ENCODE peak calls at places on chromosomes 12 and 14, in five cellular contexts. One of them, this sample, is unnamed.

GRCh38 chr14:105925615-105926414 is 399.4 kb downstream of the TMEM121 start:
- DNase-seq in H9: no peak
- DNase-seq in H1: no peak
- DNase-seq in neuronal stem cell: no peak
- DNase-seq in trophoblast cell: no peak
- DNase-seq in this sample: no peak

GRCh38 chr14:33711761-33712160 is 239.1 kb downstream of the EGLN3 start:
- DNase-seq in H9: no peak
- DNase-seq in H1: no peak
- DNase-seq in neuronal stem cell: no peak
- DNase-seq in trophoblast cell: no peak
- DNase-seq in this sample: no peak

GRCh38 chr12:131052063-131052781 is 98.5 kb downstream of the ADGRD1 start:
- DNase-seq in H9: no peak
- DNase-seq in H1: no peak
- DNase-seq in neuronal stem cell: no peak
- DNase-seq in trophoblast cell: no peak
- DNase-seq in this sample: no peak

GRCh38 chr12:118850244-118850825 is 131.0 kb upstream of the SRRM4 start:
- DNase-seq in H9: peak
- DNase-seq in H1: peak
- DNase-seq in neuronal stem cell: peak
- DNase-seq in trophoblast cell: no peak
- DNase-seq in this sample: no peak

GRCh38 chr14:103194256-103195045 is 71.2 kb downstream of the TNFAIP2 start:
- DNase-seq in H9: no peak
- DNase-seq in H1: no peak
- DNase-seq in neuronal stem cell: no peak
- DNase-seq in trophoblast cell: no peak
- DNase-seq in this sample: peak

GRCh38 chr14:36271939-36272907 is 48.2 kb downstream of the MBIP start:
- DNase-seq in H9: no peak
- DNase-seq in H1: no peak
- DNase-seq in neuronal stem cell: no peak
- DNase-seq in trophoblast cell: no peak
- DNase-seq in this sample: no peak

GRCh38 chr12:85923767-85924331 is 49.8 kb downstream of the NTS start:
- DNase-seq in H9: no peak
- DNase-seq in H1: no peak
- DNase-seq in neuronal stem cell: no peak
- DNase-seq in trophoblast cell: no peak
- DNase-seq in this sample: peak

GRCh38 chr12:62466018-62466595 is 519 bp upstream of the MON2 start:
- DNase-seq in H9: peak
- DNase-seq in H1: peak
- DNase-seq in neuronal stem cell: no peak
- DNase-seq in trophoblast cell: peak
- DNase-seq in this sample: peak

GRCh38 chr12:126309278-126309677 is 1244.0 kb downstream of the AACS start:
- DNase-seq in H9: no peak
- DNase-seq in H1: no peak
- DNase-seq in neuronal stem cell: no peak
- DNase-seq in trophoblast cell: no peak
- DNase-seq in this sample: no peak

GRCh38 chr12:106174876-106175275 is 36.1 kb upstream of the NUAK1 start:
- DNase-seq in H9: no peak
- DNase-seq in H1: no peak
- DNase-seq in neuronal stem cell: no peak
- DNase-seq in trophoblast cell: no peak
- DNase-seq in this sample: no peak

GRCh38 chr12:62191747-62192485 is 68.3 kb upstream of the USP15 start:
- DNase-seq in H9: peak
- DNase-seq in H1: peak
- DNase-seq in neuronal stem cell: no peak
- DNase-seq in trophoblast cell: no peak
- DNase-seq in this sample: peak

GRCh38 chr14:77014004-77014604 is 14.4 kb downstream of the IRF2BPL start:
- DNase-seq in H9: no peak
- DNase-seq in H1: no peak
- DNase-seq in neuronal stem cell: no peak
- DNase-seq in trophoblast cell: peak
- DNase-seq in this sample: no peak

GRCh38 chr12:53966385-53967133 is 6.4 kb upstream of the HOXC11 start:
- DNase-seq in H9: no peak
- DNase-seq in H1: peak
- DNase-seq in neuronal stem cell: no peak
- DNase-seq in trophoblast cell: no peak
- DNase-seq in this sample: no peak

GRCh38 chr14:47276931-47277330 is 398.5 kb downstream of the MDGA2 start:
- DNase-seq in H9: no peak
- DNase-seq in H1: no peak
- DNase-seq in neuronal stem cell: no peak
- DNase-seq in trophoblast cell: no peak
- DNase-seq in this sample: peak

GRCh38 chr14:55927059-55927458 is 191.2 kb upstream of the PELI2 start:
- DNase-seq in H9: no peak
- DNase-seq in H1: no peak
- DNase-seq in neuronal stem cell: peak
- DNase-seq in trophoblast cell: no peak
- DNase-seq in this sample: no peak

GRCh38 chr12:113861708-113862312 is 104.3 kb downstream of the RBM19 start:
- DNase-seq in H9: no peak
- DNase-seq in H1: no peak
- DNase-seq in neuronal stem cell: no peak
- DNase-seq in trophoblast cell: no peak
- DNase-seq in this sample: peak

DNA sequence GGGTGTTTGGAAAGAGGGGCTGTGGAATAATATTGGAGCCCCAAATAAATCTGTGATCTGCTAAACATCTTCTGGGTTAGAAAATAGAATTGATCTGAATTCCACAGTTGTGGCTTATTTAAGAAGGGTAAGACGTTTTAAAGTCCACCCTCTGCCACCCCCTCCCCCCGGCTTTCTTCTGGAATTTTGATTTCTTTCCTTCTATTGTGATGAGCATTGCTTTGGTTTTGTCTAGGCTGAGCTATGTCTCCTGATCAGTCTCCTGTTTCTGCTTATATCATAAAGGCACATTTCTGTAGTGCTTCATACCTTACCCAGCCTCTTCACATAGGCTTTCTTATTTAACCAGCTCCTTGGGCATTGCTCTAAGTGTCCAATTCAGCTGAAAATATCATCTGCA is 77.3 kb upstream of the SLC38A2 start:
- DNase-seq in H9: no peak
- DNase-seq in H1: no peak
- DNase-seq in neuronal stem cell: no peak
- DNase-seq in trophoblast cell: no peak
- DNase-seq in this sample: no peak
- H3K4ac ChIP-seq in H9: no peak
- H3K4ac ChIP-seq in H1: no peak
- H3K4ac ChIP-seq in neuronal stem cell: no peak
- H3K4ac ChIP-seq in trophoblast cell: no peak
- H3K4ac ChIP-seq in this sample: no peak

GRCh38 chr12:66823857-66824570 is 145.1 kb upstream of the GRIP1 start:
- DNase-seq in H9: no peak
- DNase-seq in H1: no peak
- DNase-seq in neuronal stem cell: no peak
- DNase-seq in trophoblast cell: peak
- DNase-seq in this sample: no peak
- H3K27ac ChIP-seq in H9: no peak
- H3K27ac ChIP-seq in H1: no peak
- H3K27ac ChIP-seq in neuronal stem cell: no peak
- H3K27ac ChIP-seq in trophoblast cell: peak
- H3K27ac ChIP-seq in this sample: no peak

DNA sequence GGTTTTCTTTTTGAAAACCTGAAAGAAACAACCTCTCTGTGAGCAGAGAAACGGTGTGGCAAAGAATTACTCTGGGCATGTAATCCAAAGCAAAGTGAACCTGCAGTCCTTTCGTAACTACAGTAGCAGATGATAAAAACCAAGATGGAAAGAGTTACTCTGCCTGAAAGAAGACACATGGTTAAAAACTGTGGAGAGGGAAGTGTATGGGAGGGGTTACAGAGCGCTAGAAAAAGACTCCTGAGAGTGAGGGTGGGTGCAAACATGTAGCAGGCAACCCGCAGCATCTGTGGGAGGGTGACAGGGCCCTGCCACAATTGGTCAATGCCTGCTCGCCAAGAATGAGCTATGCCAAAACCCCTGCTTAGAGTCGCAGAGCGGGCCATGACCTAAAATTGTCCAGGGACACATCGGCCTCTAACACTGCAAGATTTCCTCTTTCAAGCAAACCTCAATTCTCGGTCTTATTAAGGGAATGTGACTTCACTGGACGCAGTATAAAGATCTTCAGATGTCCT is 753 bp downstream of the PRKAG1 start:
- DNase-seq in H9: no peak
- DNase-seq in H1: no peak
- DNase-seq in neuronal stem cell: peak
- DNase-seq in trophoblast cell: peak
- DNase-seq in this sample: peak
- H2BK5ac ChIP-seq in H9: no peak
- H2BK5ac ChIP-seq in H1: peak
- H2BK5ac ChIP-seq in neuronal stem cell: peak
- H2BK5ac ChIP-seq in trophoblast cell: peak
- H2BK5ac ChIP-seq in this sample: no peak

DNA sequence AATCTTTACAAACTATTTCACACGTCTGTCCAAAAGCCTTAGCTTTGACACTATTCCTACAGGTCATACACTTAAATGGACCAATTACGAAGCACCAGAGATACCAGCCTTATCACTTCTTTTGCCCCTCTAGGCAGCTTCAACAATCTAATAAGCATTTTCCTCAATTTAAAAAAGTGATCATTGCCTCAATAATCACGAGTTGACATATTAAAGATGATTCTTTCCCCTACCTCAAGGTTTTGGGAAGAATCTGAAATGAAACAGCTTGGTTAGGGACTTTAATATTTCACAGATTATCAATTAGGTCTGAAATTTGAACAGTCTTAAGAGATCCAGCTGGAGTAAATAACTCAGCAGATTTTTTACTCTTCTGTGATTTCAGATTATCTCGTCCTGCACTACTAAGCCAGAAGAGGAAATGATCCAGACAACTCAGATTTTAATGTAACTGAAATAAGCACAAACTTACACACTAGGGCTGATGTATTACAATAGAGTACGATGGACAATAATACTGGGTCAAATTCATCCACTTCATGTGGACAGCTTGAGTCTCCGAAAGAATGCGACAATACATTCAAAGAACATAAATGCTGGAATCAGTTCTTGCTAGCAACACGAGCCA is 15.9 kb downstream of the UBE2N start:
- DNase-seq in H9: no peak
- DNase-seq in H1: no peak
- DNase-seq in neuronal stem cell: no peak
- DNase-seq in trophoblast cell: no peak
- DNase-seq in this sample: no peak
- H3K4ac ChIP-seq in H9: no peak
- H3K4ac ChIP-seq in H1: no peak
- H3K4ac ChIP-seq in neuronal stem cell: no peak
- H3K4ac ChIP-seq in trophoblast cell: peak
- H3K4ac ChIP-seq in this sample: no peak

DNA sequence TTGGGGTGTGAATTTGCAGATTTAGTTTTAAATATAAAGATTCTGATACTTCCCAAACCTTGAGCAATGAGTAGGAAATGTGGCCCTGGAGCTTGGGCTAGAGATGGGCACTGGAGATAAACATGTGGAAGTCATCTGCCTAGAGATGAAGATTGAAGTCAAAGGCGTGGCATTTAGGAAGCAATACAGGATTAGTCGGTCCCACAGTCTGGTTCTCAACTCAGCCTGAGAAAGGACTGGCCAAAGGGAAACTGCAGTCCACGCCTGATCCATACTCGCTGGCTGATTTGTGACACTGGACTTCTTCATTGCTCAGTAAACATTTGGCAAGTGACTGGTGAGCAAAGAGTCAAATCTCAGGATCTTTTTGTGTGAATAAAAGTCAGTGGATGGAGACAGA is 268.2 kb upstream of the ATP2B1 start:
- DNase-seq in H9: no peak
- DNase-seq in H1: no peak
- DNase-seq in neuronal stem cell: no peak
- DNase-seq in trophoblast cell: no peak
- DNase-seq in this sample: peak
- H3K27ac ChIP-seq in H9: no peak
- H3K27ac ChIP-seq in H1: no peak
- H3K27ac ChIP-seq in neuronal stem cell: no peak
- H3K27ac ChIP-seq in trophoblast cell: no peak
- H3K27ac ChIP-seq in this sample: no peak

DNA sequence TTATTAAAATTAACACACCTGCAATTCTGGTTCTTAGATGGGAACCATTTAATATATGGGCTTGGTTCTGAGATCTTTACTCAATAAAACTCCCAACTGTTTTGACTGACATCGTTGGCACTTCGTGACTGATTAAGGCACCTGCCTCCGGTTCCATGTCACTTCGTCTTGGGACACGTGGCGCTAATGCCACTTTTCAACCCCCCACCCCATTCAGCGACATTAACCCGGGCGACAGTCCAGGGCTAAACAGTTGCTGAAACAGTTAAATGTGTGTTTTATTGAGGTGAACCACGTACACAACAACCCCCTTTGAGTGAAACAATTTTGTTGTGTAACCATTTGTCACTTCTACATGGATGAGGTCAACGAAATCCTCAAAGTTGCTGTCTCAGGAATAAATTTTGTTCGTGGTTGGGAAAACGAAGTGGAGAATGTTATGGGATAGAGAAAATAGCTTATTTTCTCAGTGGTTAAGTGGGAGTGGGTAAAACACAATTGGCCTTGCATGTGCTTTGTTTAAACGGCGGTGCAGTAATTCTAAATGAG is 9.9 kb upstream of the SLC38A2 start:
- DNase-seq in H9: no peak
- DNase-seq in H1: no peak
- DNase-seq in neuronal stem cell: no peak
- DNase-seq in trophoblast cell: no peak
- DNase-seq in this sample: peak
- H2BK5ac ChIP-seq in H9: no peak
- H2BK5ac ChIP-seq in H1: peak
- H2BK5ac ChIP-seq in neuronal stem cell: no peak
- H2BK5ac ChIP-seq in trophoblast cell: peak
- H2BK5ac ChIP-seq in this sample: peak

This sample was measured in mesenchymal stem cell.